ENCODE peak calls at places on chromosomes 12 and 14, in nine cellular contexts. F is endodermal cell; T is activated CD8-positive, alpha-beta memory T cell treated with anti-CD3 and anti-CD28 coated beads, Interleukin-2, amount 50 U/mL, for 48 hours; E is HuH-7; X is NCI-H69; J is GM23338; V is NCI-H1694 treated with DMSO at 0.1 percent for 48 hours; N is NCI-H510A treated with DMSO at 0.1 percent for 48 hours; O is pulmonary artery endothelial cell. H is an unnamed sample.

GRCh38 chr12:124938606-124939427 is 24.4 kb upstream of the UBC start:
- DNase-seq in F (peak), T (peak), E (no peak), X (no peak), J (peak), V (no peak), N (no peak), O (peak), H (peak)

GRCh38 chr12:19003110-19003509 is 126.4 kb upstream of the PLEKHA5 start:
- DNase-seq in F (no peak), T (no peak), E (no peak), X (no peak), J (no peak), V (no peak), N (no peak), O (no peak), H (no peak)

GRCh38 chr12:130446846-130447654 is 109.4 kb downstream of the PIWIL1 start:
- DNase-seq in F (no peak), T (no peak), E (no peak), X (no peak), J (no peak), V (no peak), N (no peak), O (no peak), H (no peak)

GRCh38 chr12:53290661-53291060 is 4.7 kb upstream of the PFDN5 start:
- DNase-seq in F (no peak), T (no peak), E (no peak), X (no peak), J (no peak), V (no peak), N (no peak), O (no peak), H (no peak)

GRCh38 chr12:31234053-31234835 is 91.7 kb downstream of the SINHCAF start:
- DNase-seq in F (peak), T (no peak), E (no peak), X (peak), J (no peak), V (no peak), N (no peak), O (no peak), H (no peak)

GRCh38 chr14:89304972-89305703 is 111.9 kb downstream of the FOXN3 start:
- DNase-seq in F (no peak), T (no peak), E (no peak), X (peak), J (no peak), V (no peak), N (peak), O (no peak), H (no peak)

GRCh38 chr12:80321653-80322052 is 122.4 kb upstream of the PTPRQ start:
- DNase-seq in F (peak), T (no peak), E (peak), X (no peak), J (peak), V (no peak), N (no peak), O (no peak), H (no peak)

GRCh38 chr12:1707051-1707450 is 16.2 kb downstream of the ADIPOR2 start:
- DNase-seq in F (no peak), T (no peak), E (no peak), X (no peak), J (no peak), V (no peak), N (no peak), O (no peak), H (no peak)

GRCh38 chr12:116336542-116337065 is 59.1 kb upstream of the MED13L start:
- DNase-seq in F (no peak), T (no peak), E (no peak), X (peak), J (no peak), V (no peak), N (no peak), O (no peak), H (no peak)

GRCh38 chr14:30214014-30214413 is 286.4 kb upstream of the PRKD1 start:
- DNase-seq in F (no peak), T (no peak), E (no peak), X (peak), J (no peak), V (no peak), N (no peak), O (no peak), H (no peak)

GRCh38 chr14:82604819-82605218 is 1071.2 kb upstream of the SEL1L start:
- DNase-seq in F (no peak), T (no peak), E (no peak), X (no peak), J (no peak), V (no peak), N (no peak), O (no peak), H (no peak)

GRCh38 chr12:64039285-64039871 is 182.7 kb downstream of the KICS2 start:
- DNase-seq in F (no peak), T (no peak), E (no peak), X (peak), J (peak), V (no peak), N (peak), O (no peak), H (no peak)

GRCh38 chr14:31038521-31039166 is 12.5 kb upstream of the STRN3 start:
- DNase-seq in F (peak), T (no peak), E (no peak), X (peak), J (no peak), V (no peak), N (no peak), O (peak), H (no peak)

GRCh38 chr12:79595273-79595672 is 95.5 kb downstream of the PAWR start:
- DNase-seq in F (no peak), T (no peak), E (no peak), X (no peak), J (no peak), V (no peak), N (no peak), O (no peak), H (no peak)

GRCh38 chr14:86798330-86798729 is 1194.7 kb downstream of the GALC start:
- DNase-seq in F (no peak), T (no peak), E (no peak), X (no peak), J (no peak), V (no peak), N (no peak), O (no peak), H (no peak)

GRCh38 chr12:3313655-3314305 is 177.2 kb upstream of the PRMT8 start:
- DNase-seq in F (peak), T (no peak), E (peak), X (peak), J (peak), V (peak), N (peak), O (no peak), H (no peak)

GRCh38 chr12:66061557-66062279 is 68.8 kb downstream of the LLPH start:
- DNase-seq in F (peak), T (no peak), E (no peak), X (no peak), J (peak), V (no peak), N (no peak), O (peak), H (no peak)

GRCh38 chr12:15534322-15534721 is 212.0 kb downstream of the PTPRO start:
- DNase-seq in F (no peak), T (no peak), E (no peak), X (no peak), J (no peak), V (no peak), N (no peak), O (no peak), H (no peak)

GRCh38 chr14:96662116-96662901 is 134.9 kb upstream of the VRK1 start:
- DNase-seq in F (no peak), T (no peak), E (no peak), X (peak), J (no peak), V (no peak), N (peak), O (no peak), H (no peak)

GRCh38 chr14:76257842-76258397 is 106.2 kb downstream of the GPATCH2L start:
- DNase-seq in F (peak), T (no peak), E (no peak), X (no peak), J (peak), V (no peak), N (no peak), O (no peak), H (no peak)

GRCh38 chr12:109553929-109554500 is 19.3 kb downstream of the MMAB start:
- DNase-seq in F (no peak), T (no peak), E (no peak), X (peak), J (no peak), V (no peak), N (no peak), O (no peak), H (no peak)

GRCh38 chr12:108373111-108373510 is 34.0 kb upstream of the CMKLR1 start:
- DNase-seq in F (peak), T (no peak), E (no peak), X (no peak), J (peak), V (no peak), N (no peak), O (no peak), H (no peak)

GRCh38 chr12:96233941-96234461 is 39.8 kb downstream of the ELK3 start:
- DNase-seq in F (peak), T (no peak), E (no peak), X (peak), J (no peak), V (peak), N (no peak), O (no peak), H (peak)

GRCh38 chr14:103314496-103315277 is 19.4 kb upstream of the EIF5 start:
- DNase-seq in F (no peak), T (no peak), E (peak), X (no peak), J (no peak), V (no peak), N (no peak), O (no peak), H (no peak)

GRCh38 chr14:51319181-51319597 is 79.1 kb downstream of the TMX1 start:
- DNase-seq in F (no peak), T (no peak), E (no peak), X (peak), J (no peak), V (peak), N (no peak), O (no peak), H (no peak)

GRCh38 chr14:105411017-105411941 is 8.3 kb upstream of the MTA1 start:
- DNase-seq in F (peak), T (no peak), E (peak), X (peak), J (peak), V (peak), N (no peak), O (no peak), H (no peak)

GRCh38 chr12:49872781-49873181 is 29.9 kb upstream of the BCDIN3D start:
- DNase-seq in F (peak), T (no peak), E (no peak), X (peak), J (no peak), V (no peak), N (no peak), O (no peak), H (no peak)

GRCh38 chr12:33438025-33438772 is 1.4 kb downstream of the SYT10 start:
- DNase-seq in F (peak), T (no peak), E (no peak), X (no peak), J (peak), V (no peak), N (no peak), O (no peak), H (no peak)

GRCh38 chr12:2129076-2129475 is 76.3 kb downstream of the CACNA1C start:
- DNase-seq in F (no peak), T (no peak), E (no peak), X (peak), J (no peak), V (no peak), N (no peak), O (no peak), H (no peak)